ENCODE peak calls at places on chromosomes 3 and 15, in four cellular contexts. One of them, this sample, is unnamed.

GRCh38 chr3:22609139-22609538 is 594.0 kb upstream of the UBE2E2 start:
- DNase-seq in HL-60: no peak
- DNase-seq in suprapubic skin: no peak
- DNase-seq in glutamatergic neuron: no peak
- DNase-seq in this sample: no peak

GRCh38 chr15:80709542-80709941 is 14.4 kb downstream of the ABHD17C start:
- DNase-seq in HL-60: no peak
- DNase-seq in suprapubic skin: no peak
- DNase-seq in glutamatergic neuron: no peak
- DNase-seq in this sample: no peak

GRCh38 chr3:144033235-144033579 is 61.6 kb downstream of the DIPK2A start:
- DNase-seq in HL-60: no peak
- DNase-seq in suprapubic skin: no peak
- DNase-seq in glutamatergic neuron: no peak
- DNase-seq in this sample: no peak

GRCh38 chr15:90039996-90040395 is 38.9 kb downstream of the ZNF710 start:
- DNase-seq in HL-60: no peak
- DNase-seq in suprapubic skin: peak; percentile 57
- DNase-seq in glutamatergic neuron: no peak
- DNase-seq in this sample: peak; percentile 48

GRCh38 chr15:73605759-73606423 is 27.3 kb downstream of the NPTN start:
- DNase-seq in HL-60: no peak
- DNase-seq in suprapubic skin: no peak
- DNase-seq in glutamatergic neuron: no peak
- DNase-seq in this sample: no peak

GRCh38 chr3:4595709-4596108 is 102.6 kb downstream of the ITPR1 start:
- DNase-seq in HL-60: no peak
- DNase-seq in suprapubic skin: no peak
- DNase-seq in glutamatergic neuron: no peak
- DNase-seq in this sample: no peak

GRCh38 chr15:48936666-48937065 is 27.1 kb downstream of the SHC4 start:
- DNase-seq in HL-60: no peak
- DNase-seq in suprapubic skin: no peak
- DNase-seq in glutamatergic neuron: no peak
- DNase-seq in this sample: no peak

GRCh38 chr15:67411491-67411890 is 109.4 kb upstream of the C15orf61 start:
- DNase-seq in HL-60: no peak
- DNase-seq in suprapubic skin: no peak
- DNase-seq in glutamatergic neuron: no peak
- DNase-seq in this sample: no peak

GRCh38 chr15:60729850-60730458 is 251.0 kb upstream of the ICE2 start:
- DNase-seq in HL-60: no peak
- DNase-seq in suprapubic skin: no peak
- DNase-seq in glutamatergic neuron: no peak
- DNase-seq in this sample: no peak

GRCh38 chr15:61879219-61879618 is 181.0 kb downstream of the VPS13C start:
- DNase-seq in HL-60: no peak
- DNase-seq in suprapubic skin: no peak
- DNase-seq in glutamatergic neuron: no peak
- DNase-seq in this sample: no peak

GRCh38 chr15:31215490-31216209 is 111.0 kb upstream of the KLF13 start:
- DNase-seq in HL-60: peak; percentile 56
- DNase-seq in suprapubic skin: peak; percentile 90
- DNase-seq in glutamatergic neuron: peak; percentile 87
- DNase-seq in this sample: no peak

GRCh38 chr3:55697177-55697865 is 210.2 kb upstream of the WNT5A start:
- DNase-seq in HL-60: no peak
- DNase-seq in suprapubic skin: no peak
- DNase-seq in glutamatergic neuron: no peak
- DNase-seq in this sample: no peak

GRCh38 chr3:174495231-174495755 is 363.8 kb upstream of the NAALADL2 start:
- DNase-seq in HL-60: no peak
- DNase-seq in suprapubic skin: no peak
- DNase-seq in glutamatergic neuron: no peak
- DNase-seq in this sample: no peak

GRCh38 chr15:45842151-45842550 is 207.3 kb downstream of the SQOR start:
- DNase-seq in HL-60: no peak
- DNase-seq in suprapubic skin: no peak
- DNase-seq in glutamatergic neuron: no peak
- DNase-seq in this sample: no peak

DNA sequence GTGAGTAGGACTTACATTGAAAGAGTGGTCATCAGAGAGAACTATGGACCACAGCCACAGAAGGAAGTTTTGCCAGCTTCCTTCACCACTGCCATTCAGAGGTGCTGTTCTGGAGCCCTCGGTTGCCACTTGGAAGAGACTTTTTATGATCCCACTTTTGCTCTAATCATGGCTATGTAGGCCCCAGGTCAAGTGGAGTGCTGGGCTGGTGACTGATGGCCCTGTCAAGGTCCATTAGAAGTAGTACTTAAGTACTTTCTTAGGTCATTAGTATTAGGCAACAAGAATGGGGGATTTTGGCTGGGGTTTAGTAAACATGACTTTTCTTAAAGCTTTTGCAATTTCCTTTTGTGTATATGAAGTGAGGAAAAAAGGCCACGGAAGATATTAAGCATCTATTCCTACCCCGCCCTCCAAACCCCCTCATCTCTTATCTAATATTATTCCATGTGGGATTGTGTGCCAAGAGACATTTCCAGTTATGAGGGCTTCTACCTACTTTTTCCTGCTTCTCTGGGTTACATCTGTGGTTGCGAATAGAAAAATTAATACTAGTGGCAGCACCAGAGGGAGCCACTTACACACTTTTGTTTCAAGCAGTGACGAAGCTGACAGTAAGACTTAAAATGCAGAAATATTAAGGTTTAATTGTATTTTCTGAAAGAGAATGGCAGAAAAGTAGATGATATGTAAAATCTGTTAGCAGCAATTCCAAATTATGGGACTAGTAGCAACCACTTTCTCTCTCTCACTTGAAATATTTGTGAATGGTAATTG is 13.9 kb downstream of the NLGN1 start:
- DNase-seq in HL-60: no peak
- DNase-seq in suprapubic skin: no peak
- DNase-seq in glutamatergic neuron: no peak
- DNase-seq in this sample: no peak
- TF ChIP-seq CTCF in HL-60: peak; percentile 7
- TF ChIP-seq CTCF in suprapubic skin: no peak
- TF ChIP-seq CTCF in glutamatergic neuron: no peak
- TF ChIP-seq CTCF in this sample: peak; percentile 76

GRCh38 chr3:96069065-96069464 is 745.3 kb upstream of the EPHA6 start:
- DNase-seq in HL-60: no peak
- DNase-seq in suprapubic skin: no peak
- DNase-seq in glutamatergic neuron: no peak
- DNase-seq in this sample: no peak
- TF ChIP-seq CTCF in HL-60: no peak
- TF ChIP-seq CTCF in suprapubic skin: no peak
- TF ChIP-seq CTCF in glutamatergic neuron: no peak
- TF ChIP-seq CTCF in this sample: no peak

DNA sequence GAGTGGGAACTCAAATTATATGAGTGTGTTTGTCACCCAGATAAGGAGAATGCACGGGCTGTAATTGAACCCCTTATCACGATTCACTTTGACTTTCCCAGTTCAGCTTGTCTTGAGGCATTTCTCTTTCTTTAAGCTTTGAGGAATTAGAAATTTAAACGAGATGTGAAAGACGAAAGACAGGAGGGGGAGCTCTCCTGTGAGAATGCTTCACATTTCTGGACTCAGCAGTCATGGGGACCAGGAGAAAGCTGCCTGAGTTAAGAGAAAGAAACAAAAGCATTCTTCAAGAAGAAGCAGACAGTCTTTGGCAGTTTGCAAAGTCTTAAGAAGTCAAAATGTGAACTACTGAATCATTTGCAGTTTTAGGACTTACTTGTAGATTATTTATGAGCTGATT is 205.6 kb downstream of the NECTIN3 start:
- DNase-seq in HL-60: no peak
- DNase-seq in suprapubic skin: no peak
- DNase-seq in glutamatergic neuron: no peak
- DNase-seq in this sample: no peak
- TF ChIP-seq CTCF in HL-60: no peak
- TF ChIP-seq CTCF in suprapubic skin: no peak
- TF ChIP-seq CTCF in glutamatergic neuron: no peak
- TF ChIP-seq CTCF in this sample: peak; percentile 76

DNA sequence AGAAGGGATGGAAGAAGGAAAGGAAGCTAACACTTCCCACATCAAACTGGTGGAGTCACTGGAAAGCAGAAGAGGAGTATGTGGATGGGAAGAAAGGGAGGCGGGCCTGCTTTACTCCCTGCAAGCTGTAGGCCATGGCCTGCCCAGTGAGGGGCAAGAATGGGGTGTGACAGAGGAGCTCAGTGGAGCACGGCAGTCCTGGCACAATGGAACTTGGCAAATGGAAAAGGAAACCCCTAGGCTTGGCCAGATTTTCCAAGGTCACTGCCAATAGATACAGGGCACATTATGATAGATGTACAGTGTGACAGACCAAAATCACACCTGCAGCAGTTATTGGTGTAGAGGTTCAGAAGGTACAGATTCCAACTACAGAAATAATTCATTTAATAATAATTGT is 111.6 kb downstream of the ALDH1A2 start:
- DNase-seq in HL-60: no peak
- DNase-seq in suprapubic skin: no peak
- DNase-seq in glutamatergic neuron: no peak
- DNase-seq in this sample: no peak
- TF ChIP-seq CTCF in HL-60: no peak
- TF ChIP-seq CTCF in suprapubic skin: no peak
- TF ChIP-seq CTCF in glutamatergic neuron: no peak
- TF ChIP-seq CTCF in this sample: no peak

GRCh38 chr3:81770710-81771109 is 9.3 kb upstream of the GBE1 start:
- DNase-seq in HL-60: no peak
- DNase-seq in suprapubic skin: no peak
- DNase-seq in glutamatergic neuron: no peak
- DNase-seq in this sample: no peak

GRCh38 chr3:81764665-81765064 is 3.2 kb upstream of the GBE1 start:
- DNase-seq in HL-60: no peak
- DNase-seq in suprapubic skin: no peak
- DNase-seq in glutamatergic neuron: no peak
- DNase-seq in this sample: no peak

GRCh38 chr3:81765425-81765824 is 4.0 kb upstream of the GBE1 start:
- DNase-seq in HL-60: no peak
- DNase-seq in suprapubic skin: no peak
- DNase-seq in glutamatergic neuron: no peak
- DNase-seq in this sample: no peak

GRCh38 chr3:81769271-81769670 is 7.8 kb upstream of the GBE1 start:
- DNase-seq in HL-60: no peak
- DNase-seq in suprapubic skin: no peak
- DNase-seq in glutamatergic neuron: no peak
- DNase-seq in this sample: no peak
- TF ChIP-seq CTCF in HL-60: no peak
- TF ChIP-seq CTCF in suprapubic skin: no peak
- TF ChIP-seq CTCF in glutamatergic neuron: no peak
- TF ChIP-seq CTCF in this sample: no peak

GRCh38 chr15:35693286-35693685 is 147.3 kb upstream of the DPH6 start:
- DNase-seq in HL-60: no peak
- DNase-seq in suprapubic skin: no peak
- DNase-seq in glutamatergic neuron: no peak
- DNase-seq in this sample: no peak
- TF ChIP-seq CTCF in HL-60: no peak
- TF ChIP-seq CTCF in suprapubic skin: no peak
- TF ChIP-seq CTCF in glutamatergic neuron: no peak
- TF ChIP-seq CTCF in this sample: no peak

GRCh38 chr15:94683912-94684311 is 452.6 kb downstream of the MCTP2 start:
- DNase-seq in HL-60: no peak
- DNase-seq in suprapubic skin: no peak
- DNase-seq in glutamatergic neuron: no peak
- DNase-seq in this sample: no peak
- TF ChIP-seq CTCF in HL-60: no peak
- TF ChIP-seq CTCF in suprapubic skin: no peak
- TF ChIP-seq CTCF in glutamatergic neuron: no peak
- TF ChIP-seq CTCF in this sample: no peak

GRCh38 chr15:83973816-83974215 is 261.8 kb upstream of the GOLGA6L4 start:
- DNase-seq in HL-60: no peak
- DNase-seq in suprapubic skin: no peak
- DNase-seq in glutamatergic neuron: no peak
- DNase-seq in this sample: no peak
- TF ChIP-seq CTCF in HL-60: peak; percentile 38
- TF ChIP-seq CTCF in suprapubic skin: no peak
- TF ChIP-seq CTCF in glutamatergic neuron: peak; percentile 8
- TF ChIP-seq CTCF in this sample: no peak

GRCh38 chr15:25134546-25134945 is 179.8 kb downstream of the SNRPN start:
- DNase-seq in HL-60: no peak
- DNase-seq in suprapubic skin: no peak
- DNase-seq in glutamatergic neuron: no peak
- DNase-seq in this sample: no peak
- TF ChIP-seq CTCF in HL-60: no peak
- TF ChIP-seq CTCF in suprapubic skin: no peak
- TF ChIP-seq CTCF in glutamatergic neuron: peak; percentile 61
- TF ChIP-seq CTCF in this sample: peak; percentile 40

This sample was measured in chondrocyte.